ENCODE peak calls at places on chromosomes 1 and 21, in five cellular contexts. I, A, W, C and S are unnamed samples.

GRCh38 chr1:54493608-54494007 is 54.4 kb upstream of the ACOT11 start:
- DNase-seq in I (no peak), A (no peak), W (no peak), C (no peak), S (no peak)

GRCh38 chr1:66175107-66175506 is 358.8 kb upstream of the SGIP1 start:
- DNase-seq in I (no peak), A (no peak), W (no peak), C (peak; percentile 56), S (no peak)

GRCh38 chr1:32496127-32496526 is 31.3 kb downstream of the ZBTB8B start:
- DNase-seq in I (no peak), A (peak; percentile 82), W (no peak), C (no peak), S (no peak)

GRCh38 chr1:100343897-100344296 is 8.4 kb upstream of the CDC14A start:
- DNase-seq in I (no peak), A (no peak), W (no peak), C (no peak), S (no peak)

GRCh38 chr21:37557261-37557950 is 190.8 kb downstream of the DYRK1A start:
- DNase-seq in I (no peak), A (no peak), W (no peak), C (no peak), S (no peak)

GRCh38 chr1:21909286-21909759 is 27.8 kb downstream of the HSPG2 start:
- DNase-seq in I (no peak), A (peak; percentile 59), W (no peak), C (no peak), S (no peak)

GRCh38 chr1:170471310-170471839 is 60.6 kb upstream of the GORAB start:
- DNase-seq in I (no peak), A (peak; percentile 58), W (no peak), C (no peak), S (no peak)

GRCh38 chr1:84174051-84174556 is 30.0 kb downstream of the PRKACB start:
- DNase-seq in I (peak; percentile 81), A (peak; percentile 72), W (no peak), C (peak; percentile 29), S (no peak)

GRCh38 chr1:149936076-149936991 is at the start of gene MTMR11:
- DNase-seq in I (peak; percentile 69), A (peak; percentile 32), W (no peak), C (no peak), S (no peak)

GRCh38 chr21:45874716-45875415 is 106.7 kb upstream of the COL6A1 start:
- DNase-seq in I (no peak), A (peak; percentile 94), W (peak; percentile 31), C (no peak), S (no peak)

GRCh38 chr1:16391408-16391807 is 24.4 kb downstream of the SZRD1 start:
- DNase-seq in I (no peak), A (no peak), W (peak; percentile 38), C (no peak), S (no peak)

GRCh38 chr1:157088607-157089006 is 11.0 kb downstream of the ETV3L start:
- DNase-seq in I (no peak), A (no peak), W (no peak), C (no peak), S (no peak)

GRCh38 chr1:64006276-64007051 is 197.0 kb upstream of the UBE2U start:
- DNase-seq in I (peak; percentile 43), A (peak; percentile 71), W (peak; percentile 9), C (peak; percentile 83), S (no peak)

GRCh38 chr1:228471762-228472398 is 15.3 kb upstream of the RNF187 start:
- DNase-seq in I (peak; percentile 13), A (peak; percentile 73), W (peak; percentile 32), C (peak; percentile 36), S (no peak)

GRCh38 chr1:41330588-41331545 is 30.4 kb upstream of the FOXO6 start:
- DNase-seq in I (no peak), A (no peak), W (no peak), C (no peak), S (no peak)